ENCODE peak calls at places on chromosomes 5 and 9, in six cellular contexts. Z is K562, J is IMR-90, E is HepG2, V is GM12878, W is HCT116. L is an unnamed sample.

GRCh38 chr9:130665029-130665430 is 636 bp downstream of the PRDM12 start:
- DNase-seq in E (no peak), J (no peak), V (no peak), Z (no peak), W (no peak), L (no peak)

GRCh38 chr9:132808645-132809044 is 69.4 kb downstream of the AK8 start:
- DNase-seq in V (no peak), Z (no peak), E (no peak), J (no peak), W (no peak), L (no peak)

GRCh38 chr9:89440548-89440947 is 57.4 kb downstream of the SEMA4D start:
- DNase-seq in E (no peak), V (no peak), Z (no peak), W (no peak), J (no peak), L (no peak)

GRCh38 chr9:135613946-135614805 is 25.2 kb downstream of the GLT6D1 start:
- DNase-seq in E (no peak), W (no peak), J (no peak), V (no peak), Z (peak), L (no peak)

GRCh38 chr9:134433101-134433500 is 106.8 kb downstream of the RXRA start:
- DNase-seq in Z (no peak), V (no peak), W (no peak), J (peak), E (no peak), L (no peak)

GRCh38 chr5:67377651-67378050 is 181.1 kb upstream of the CD180 start:
- DNase-seq in E (no peak), W (no peak), J (no peak), V (no peak), Z (no peak), L (no peak)

GRCh38 chr9:127319366-127320121 is 55.0 kb downstream of the GARNL3 start:
- DNase-seq in V (peak), W (no peak), E (no peak), J (no peak), Z (no peak), L (no peak)

GRCh38 chr5:170216262-170216864 is 16.4 kb upstream of the C5orf58 start:
- DNase-seq in V (no peak), E (peak), J (peak), Z (peak), W (peak), L (peak)

GRCh38 chr9:68780377-68780707 is 75.3 kb downstream of the PIP5K1B start:
- DNase-seq in J (no peak), Z (no peak), W (no peak), E (no peak), V (no peak), L (no peak)

GRCh38 chr5:59206132-59206581 is 623.3 kb downstream of the RAB3C start:
- DNase-seq in Z (no peak), J (peak), W (no peak), V (no peak), E (no peak), L (no peak)

GRCh38 chr5:81520769-81521168 is 126.8 kb upstream of the ACOT12 start:
- DNase-seq in W (no peak), V (no peak), Z (no peak), E (no peak), J (no peak), L (no peak)

GRCh38 chr5:143352691-143353090 is 50.8 kb downstream of the NR3C1 start:
- DNase-seq in W (no peak), J (no peak), E (no peak), Z (no peak), V (no peak), L (no peak)

GRCh38 chr9:109094268-109094667 is 25.5 kb downstream of the TMEM245 start:
- DNase-seq in E (no peak), Z (no peak), V (no peak), J (no peak), W (no peak), L (no peak)

GRCh38 chr5:172616730-172617129 is 24.3 kb upstream of the NEURL1B start:
- DNase-seq in W (no peak), V (no peak), Z (no peak), E (no peak), J (peak), L (no peak)

GRCh38 chr5:30502277-30502676 is 691.2 kb upstream of the CDH6 start:
- DNase-seq in E (no peak), V (no peak), W (no peak), Z (no peak), J (peak), L (no peak)

GRCh38 chr5:124040799-124041198 is 528.8 kb downstream of the CSNK1G3 start:
- DNase-seq in E (no peak), V (no peak), W (no peak), J (peak), Z (no peak), L (no peak)

GRCh38 chr9:128421474-128422010 is 885 bp downstream of the CERCAM start:
- DNase-seq in E (no peak), Z (peak), V (no peak), J (no peak), W (no peak), L (no peak)

GRCh38 chr5:146993876-146994530 is 115.4 kb upstream of the PPP2R2B start:
- DNase-seq in J (no peak), Z (no peak), W (no peak), E (no peak), V (no peak), L (no peak)

GRCh38 chr5:176730815-176731475 is 79.4 kb upstream of the UNC5A start:
- DNase-seq in J (no peak), E (no peak), V (peak), Z (no peak), W (no peak), L (no peak)

GRCh38 chr9:122426723-122427122 is 51.0 kb downstream of the OR1J1 start:
- DNase-seq in V (no peak), W (no peak), J (no peak), E (no peak), Z (no peak), L (no peak)

GRCh38 chr9:132548971-132549649 is 33.3 kb upstream of the BARHL1 start:
- DNase-seq in Z (no peak), V (no peak), W (peak), J (no peak), E (peak), L (no peak)

GRCh38 chr5:15013654-15014463 is 142.3 kb upstream of the ANKH start:
- DNase-seq in Z (peak), W (peak), E (peak), V (no peak), J (peak), L (peak)

GRCh38 chr5:139725073-139725830 is 70.4 kb upstream of the PSD2 start:
- DNase-seq in J (peak), E (peak), W (no peak), V (no peak), Z (peak), L (no peak)

GRCh38 chr5:87539839-87540238 is 127.1 kb upstream of the CCNH start:
- DNase-seq in V (no peak), Z (no peak), J (no peak), E (no peak), W (no peak), L (no peak)

GRCh38 chr9:72156586-72156985 is 7.3 kb downstream of the GDA start:
- DNase-seq in J (no peak), E (no peak), Z (no peak), W (no peak), V (no peak), L (no peak)

GRCh38 chr5:9124071-9124470 is 421.8 kb downstream of the SEMA5A start:
- DNase-seq in E (no peak), J (no peak), V (no peak), W (no peak), Z (no peak), L (no peak)

GRCh38 chr5:66209350-66209749 is 65.2 kb downstream of the SREK1 start:
- DNase-seq in E (no peak), W (peak), J (no peak), Z (no peak), V (no peak), L (peak)

GRCh38 chr5:171312129-171312819 is 3.2 kb downstream of the TLX3 start:
- DNase-seq in V (no peak), E (no peak), Z (no peak), J (no peak), W (no peak), L (no peak)

GRCh38 chr5:64497390-64497789 is 8.4 kb upstream of the RGS7BP start:
- DNase-seq in V (no peak), W (no peak), J (peak), Z (no peak), E (no peak), L (no peak)

GRCh38 chr9:36037580-36038169 is 962 bp downstream of the RECK start:
- DNase-seq in J (no peak), W (no peak), E (no peak), Z (no peak), V (no peak), L (peak)

GRCh38 chr5:102152906-102153787 is 142.9 kb downstream of the SLCO4C1 start:
- DNase-seq in Z (peak), V (no peak), J (no peak), E (peak), W (peak), L (peak)

GRCh38 chr9:130128251-130128650 is 44.0 kb upstream of the NCS1 start:
- DNase-seq in E (no peak), Z (no peak), V (peak), J (no peak), W (no peak), L (no peak)

GRCh38 chr9:104765138-104765537 is 1.2 kb downstream of the NIPSNAP3B start:
- DNase-seq in Z (no peak), J (no peak), E (no peak), V (no peak), W (no peak), L (no peak)

GRCh38 chr5:134512661-134512999 is 12.8 kb upstream of the JADE2 start:
- DNase-seq in V (no peak), E (no peak), J (no peak), Z (no peak), W (no peak), L (no peak)

GRCh38 chr5:75663621-75664285 is 52.5 kb downstream of the ANKDD1B start:
- DNase-seq in V (no peak), E (no peak), J (no peak), W (no peak), Z (no peak), L (no peak)

GRCh38 chr5:140857987-140858240 is 2.2 kb downstream of the PCDHA10 start:
- DNase-seq in W (no peak), E (no peak), J (no peak), V (no peak), Z (no peak), L (no peak)

GRCh38 chr5:42620579-42621216 is 135.9 kb upstream of the CCDC152 start:
- DNase-seq in E (no peak), J (no peak), Z (no peak), W (no peak), V (no peak), L (no peak)

DNA sequence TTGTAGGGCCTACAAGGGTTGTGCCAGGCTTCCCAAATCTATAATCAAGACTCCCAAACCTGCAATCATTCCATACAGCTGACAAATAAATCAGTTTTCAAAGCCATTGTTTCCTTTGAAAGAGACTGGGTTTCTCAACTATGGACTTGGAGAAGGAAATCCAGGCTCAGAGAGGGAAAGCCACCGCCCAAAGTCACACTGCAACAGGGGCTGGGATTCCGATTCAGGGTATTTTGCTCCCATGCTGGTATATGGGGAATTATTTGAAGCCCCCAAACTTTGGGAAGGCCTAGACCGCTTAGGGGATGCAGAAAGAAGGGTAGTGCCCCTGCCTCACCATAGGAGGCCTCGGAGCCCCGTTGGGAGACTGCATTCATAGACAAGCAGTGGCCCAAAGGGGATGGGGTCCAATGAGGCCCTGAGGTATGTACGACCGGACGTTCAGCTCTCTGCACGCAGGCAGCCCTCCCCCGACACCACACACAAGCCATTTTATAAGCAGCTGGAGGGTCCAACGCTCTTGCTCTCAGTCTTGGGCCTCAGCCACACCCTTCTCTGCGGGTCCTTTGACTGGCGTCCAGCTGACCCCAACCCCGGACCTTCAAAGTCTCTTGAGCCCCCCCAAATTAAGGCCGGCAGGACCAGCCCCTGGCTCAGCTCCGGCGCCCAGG is 712 bp downstream of the ANXA6 start:
- DNase-seq in W (no peak), V (no peak), Z (no peak), J (peak), E (no peak), L (no peak)
- TF ChIP-seq CEBPB in W (no peak), V (no peak), Z (no peak), J (no peak), E (no peak), L (no peak)

GRCh38 chr5:116550082-116550481 is 24.5 kb downstream of the SEMA6A start:
- DNase-seq in V (no peak), Z (no peak), E (no peak), W (no peak), J (no peak), L (no peak)

GRCh38 chr5:116557669-116558271 is 16.9 kb downstream of the SEMA6A start:
- DNase-seq in J (peak), Z (no peak), V (no peak), W (no peak), E (peak), L (peak)

GRCh38 chr5:116553366-116553765 is 21.3 kb downstream of the SEMA6A start:
- DNase-seq in E (no peak), W (no peak), V (no peak), J (no peak), Z (no peak), L (no peak)

GRCh38 chr5:116559239-116559638 is 15.4 kb downstream of the SEMA6A start:
- DNase-seq in W (no peak), Z (no peak), E (no peak), V (no peak), J (no peak), L (no peak)

GRCh38 chr5:116554764-116555163 is 19.9 kb downstream of the SEMA6A start:
- DNase-seq in V (no peak), Z (no peak), W (no peak), J (no peak), E (peak), L (no peak)
- TF ChIP-seq CEBPB in V (no peak), Z (no peak), W (no peak), J (no peak), E (no peak), L (no peak)

DNA sequence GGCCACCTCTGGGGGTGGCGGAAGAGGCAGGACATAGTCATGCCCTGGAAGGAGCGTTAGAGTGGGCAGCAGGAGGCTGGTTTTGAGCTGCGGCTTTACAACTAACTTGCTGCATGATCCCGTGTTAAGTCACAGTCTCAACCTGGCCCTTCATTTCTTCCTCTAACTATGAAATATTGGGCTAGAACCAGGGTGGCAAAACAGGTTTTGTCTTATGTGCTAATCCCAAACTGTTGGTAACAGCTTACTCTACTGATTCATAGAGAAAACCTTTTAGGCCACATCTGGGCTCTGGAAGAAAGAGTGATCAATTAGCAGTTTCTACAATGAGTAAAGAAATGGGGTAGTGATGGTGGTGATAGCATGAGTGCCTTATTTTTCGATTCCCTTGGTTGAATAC is 74.1 kb upstream of the CLINT1 start:
- DNase-seq in E (no peak), J (no peak), W (no peak), V (no peak), Z (no peak), L (no peak)
- TF ChIP-seq CEBPB in E (no peak), J (no peak), W (no peak), V (no peak), Z (no peak), L (no peak)

GRCh38 chr5:137737349-137738256 is 1.7 kb upstream of the KLHL3 start:
- DNase-seq in E (no peak), J (peak), V (no peak), Z (no peak), W (no peak), L (no peak)

GRCh38 chr5:137734962-137735530 is 843 bp downstream of the KLHL3 start:
- DNase-seq in E (no peak), Z (no peak), V (no peak), J (peak), W (no peak), L (no peak)

GRCh38 chr5:137733922-137734695 is 1.8 kb downstream of the KLHL3 start:
- DNase-seq in J (peak), V (no peak), W (no peak), Z (no peak), E (no peak), L (no peak)

GRCh38 chr5:137733011-137733410 is 2.9 kb downstream of the KLHL3 start:
- DNase-seq in J (peak), Z (no peak), W (no peak), E (no peak), V (no peak), L (no peak)

GRCh38 chr5:137735531-137736284 is at the start of gene KLHL3:
- DNase-seq in Z (no peak), J (peak), E (peak), W (no peak), V (no peak), L (no peak)
- TF ChIP-seq CEBPB in Z (no peak), J (no peak), E (no peak), W (no peak), V (no peak), L (no peak)

GRCh38 chr5:85538362-85538761 is 1079.4 kb upstream of the COX7C start:
- DNase-seq in V (no peak), J (no peak), W (no peak), E (no peak), Z (no peak), L (no peak)

GRCh38 chr5:85533324-85533723 is 1084.4 kb upstream of the COX7C start:
- DNase-seq in Z (no peak), W (no peak), E (no peak), J (no peak), V (no peak), L (no peak)
- TF ChIP-seq CEBPB in Z (no peak), W (no peak), E (no peak), J (no peak), V (no peak), L (no peak)

GRCh38 chr5:54620583-54620933 is 103.0 kb downstream of the SNX18 start:
- DNase-seq in E (no peak), V (no peak), W (no peak), J (no peak), Z (no peak), L (no peak)
- TF ChIP-seq CEBPB in E (no peak), V (no peak), W (no peak), J (no peak), Z (no peak), L (no peak)

DNA sequence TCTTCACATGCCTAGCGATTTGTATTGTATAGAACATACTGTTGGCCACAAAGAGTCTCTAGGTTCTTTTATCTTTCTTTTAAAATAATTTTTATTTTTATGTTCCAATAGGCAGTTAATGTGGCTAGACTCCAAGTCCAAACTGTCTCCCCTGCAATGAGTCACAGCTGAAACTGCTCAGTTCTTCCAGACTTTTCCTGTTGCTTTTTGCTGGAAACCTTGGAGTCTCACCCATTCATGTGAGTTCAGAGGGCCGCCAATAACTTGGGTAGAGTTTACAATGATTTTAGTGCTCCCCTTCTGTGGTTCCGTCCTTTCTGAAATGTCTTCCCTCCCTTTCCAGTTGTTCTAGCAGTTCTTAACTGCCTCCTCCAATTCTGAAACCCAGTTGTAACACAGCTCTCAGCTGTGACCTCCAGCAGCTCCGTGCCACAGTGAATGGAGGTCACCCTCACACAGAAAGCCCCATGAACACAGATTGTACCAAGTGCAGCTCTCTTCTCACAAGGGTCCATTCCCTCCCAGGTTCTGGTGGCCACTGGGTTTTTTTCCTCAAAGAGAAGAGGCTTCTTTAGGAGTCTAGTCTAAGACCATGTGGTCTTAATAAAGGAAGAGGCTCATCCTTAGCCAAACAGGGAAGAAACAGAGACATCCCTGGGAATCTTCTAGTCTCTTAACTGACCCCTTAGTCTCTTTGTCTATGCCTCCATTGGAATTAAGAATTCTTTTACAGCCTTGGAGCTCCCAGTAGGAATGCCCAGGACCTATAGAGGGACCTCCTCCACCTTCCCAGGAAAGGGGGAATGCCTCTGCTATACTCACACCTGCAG is 198.5 kb downstream of the SPOCK1 start:
- DNase-seq in J (peak), E (no peak), Z (no peak), W (no peak), V (no peak), L (no peak)
- TF ChIP-seq CEBPB in J (no peak), E (no peak), Z (no peak), W (no peak), V (no peak), L (no peak)

GRCh38 chr9:14400658-14400995 is 86.7 kb upstream of the NFIB start:
- DNase-seq in V (no peak), J (peak), E (peak), Z (peak), W (peak), L (peak)
- TF ChIP-seq CEBPB in V (no peak), J (peak), E (no peak), Z (peak), W (no peak), L (peak)

GRCh38 chr9:125513634-125514413 is 193.2 kb downstream of the MAPKAP1 start:
- DNase-seq in Z (no peak), W (no peak), V (peak), E (peak), J (peak), L (peak)
- TF ChIP-seq CEBPB in Z (no peak), W (peak), V (no peak), E (peak), J (peak), L (no peak)